ENCODE peak calls at places on chromosomes 12 and 14, in five cellular contexts. L, R, S, G and E are unnamed samples.

GRCh38 chr14:78022059-78022458 is 148.1 kb upstream of the NRXN3 start:
- DNase-seq in L (peak; percentile 33), R (peak; percentile 88), S (no peak), G (peak; percentile 87), E (peak; percentile 75)

GRCh38 chr14:33707751-33708150 is 243.1 kb downstream of the EGLN3 start:
- DNase-seq in L (no peak), R (no peak), S (no peak), G (no peak), E (no peak)

GRCh38 chr14:103207038-103207403 is 83.8 kb downstream of the TNFAIP2 start:
- DNase-seq in L (peak; percentile 82), R (no peak), S (peak; percentile 27), G (peak; percentile 66), E (no peak)

GRCh38 chr12:17108877-17109520 is 503.0 kb upstream of the LMO3 start:
- DNase-seq in L (no peak), R (no peak), S (no peak), G (no peak), E (peak; percentile 38)

GRCh38 chr14:38961136-38961535 is 141.9 kb downstream of the SEC23A start:
- DNase-seq in L (no peak), R (no peak), S (no peak), G (no peak), E (no peak)

GRCh38 chr12:64147860-64148259 is 74.2 kb downstream of the KICS2 start:
- DNase-seq in L (no peak), R (no peak), S (no peak), G (no peak), E (no peak)

GRCh38 chr12:121894633-121895032 is 6.0 kb downstream of the PSMD9 start:
- DNase-seq in L (no peak), R (peak; percentile 55), S (no peak), G (peak; percentile 59), E (peak; percentile 50)

GRCh38 chr14:103744621-103745395 is 29.2 kb downstream of the ZFYVE21 start:
- DNase-seq in L (no peak), R (peak; percentile 59), S (no peak), G (no peak), E (no peak)

DNA sequence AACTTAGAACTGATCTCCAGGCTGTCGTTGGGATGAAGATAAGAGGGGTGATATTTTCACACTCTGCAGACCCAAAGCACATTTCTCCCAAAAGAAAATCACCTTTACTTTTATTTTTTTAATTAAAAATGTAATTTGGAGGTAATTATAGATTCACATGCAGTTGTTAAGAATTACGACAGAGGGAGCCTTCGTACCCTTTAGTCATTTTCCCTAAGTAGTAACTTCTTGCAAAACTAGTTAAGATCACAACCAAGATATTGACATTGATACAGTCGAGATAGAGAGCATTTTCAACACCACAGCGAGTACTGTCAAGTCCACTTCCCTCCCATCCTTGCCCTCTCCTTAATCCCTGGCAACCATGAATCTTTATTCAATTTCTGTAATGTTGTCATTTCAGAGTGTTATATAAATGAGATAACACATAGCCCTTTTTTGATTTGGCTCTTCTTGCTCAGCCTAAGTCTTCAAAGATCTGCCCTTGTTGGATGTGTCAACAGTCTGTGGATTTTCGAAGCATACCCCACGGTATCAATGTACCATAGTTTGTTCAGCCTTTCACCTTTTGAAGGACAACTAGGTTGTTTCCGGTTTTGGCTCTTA is 39.6 kb downstream of the DNAH10 start:
- DNase-seq in L (no peak), R (no peak), S (no peak), G (no peak), E (peak; percentile 55)
- TF ChIP-seq CTCF in L (no peak), R (no peak), S (peak; percentile 52), G (peak; percentile 57), E (peak; percentile 50)

GRCh38 chr14:100669011-100669412 is 57.7 kb upstream of the DLK1 start:
- DNase-seq in L (no peak), R (no peak), S (no peak), G (no peak), E (no peak)
- H3K4me3 ChIP-seq in L (no peak overlapping the region), R (no peak overlapping the region), S (no peak overlapping the region), G (no peak overlapping the region), E (no peak overlapping the region)

DNA sequence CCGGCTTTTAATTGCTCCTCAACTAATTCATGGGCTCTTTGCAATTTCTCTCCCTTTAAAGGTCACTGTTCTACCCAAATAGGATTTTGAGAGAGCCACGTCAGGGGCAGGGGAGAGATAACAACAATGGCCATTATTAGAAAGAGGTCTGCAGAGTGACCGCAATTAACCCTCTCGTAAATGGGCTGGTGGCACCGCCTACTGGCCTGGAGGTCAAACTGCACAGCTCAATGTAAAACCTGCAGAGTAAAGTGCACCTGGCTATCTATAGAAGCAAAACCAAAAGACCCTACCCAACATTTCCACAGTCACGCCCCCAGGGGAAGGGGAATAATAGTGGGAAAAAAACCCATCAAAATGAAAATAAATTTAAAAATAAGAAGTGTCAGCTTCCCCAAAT is 21.6 kb upstream of the CLEC4E start:
- DNase-seq in L (no peak), R (no peak), S (no peak), G (no peak), E (peak; percentile 39)
- TF ChIP-seq CTCF in L (no peak), R (no peak), S (no peak), G (peak; percentile 32), E (peak; percentile 58)

GRCh38 chr12:116121453-116121871 is 156.0 kb downstream of the MED13L start:
- DNase-seq in L (no peak), R (no peak), S (no peak), G (no peak), E (peak; percentile 45)
- H3K4me3 ChIP-seq in L (peak overlapping the region; percentile 38), R (no peak overlapping the region), S (no peak overlapping the region), G (no peak overlapping the region), E (no peak overlapping the region)

GRCh38 chr12:122946690-122947271 is 19.5 kb downstream of the ABCB9 start:
- DNase-seq in L (peak; percentile 87), R (peak; percentile 67), S (peak; percentile 98), G (peak; percentile 31), E (peak; percentile 100)
- TF ChIP-seq CTCF in L (peak; percentile 38), R (peak; percentile 44), S (peak; percentile 64), G (no peak), E (peak; percentile 67)

GRCh38 chr12:57866308-57867019 is 19.9 kb upstream of the CTDSP2 start:
- DNase-seq in L (no peak), R (no peak), S (no peak), G (no peak), E (no peak)

GRCh38 chr12:57864811-57865751 is 18.6 kb upstream of the CTDSP2 start:
- DNase-seq in L (peak; percentile 75), R (no peak), S (peak; percentile 38), G (peak; percentile 67), E (peak; percentile 80)

GRCh38 chr12:57869919-57870318 is 23.4 kb upstream of the CTDSP2 start:
- DNase-seq in L (no peak), R (no peak), S (no peak), G (no peak), E (no peak)

GRCh38 chr12:57868870-57869609 is 22.5 kb upstream of the CTDSP2 start:
- DNase-seq in L (peak; percentile 80), R (peak; percentile 62), S (no peak), G (peak; percentile 66), E (no peak)

DNA sequence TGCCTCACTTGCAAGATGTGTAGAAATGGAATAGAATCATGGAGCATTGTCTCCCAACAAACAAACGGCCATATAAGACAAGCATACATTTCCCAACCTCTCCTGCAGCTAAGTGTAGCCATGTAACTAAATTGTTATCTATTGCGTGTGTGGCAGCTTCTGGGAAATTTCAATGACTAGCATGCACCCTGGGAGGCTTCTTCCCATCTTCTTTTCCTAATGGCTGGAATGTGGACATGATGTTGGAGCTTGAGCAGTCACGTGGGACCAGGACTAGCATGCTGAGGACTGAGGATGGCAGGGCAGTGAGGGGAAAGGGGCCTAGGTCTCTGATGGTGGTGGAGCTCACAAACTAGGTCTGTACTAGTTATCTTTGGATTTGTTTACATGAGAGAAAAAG is 21.7 kb upstream of the CTDSP2 start:
- DNase-seq in L (no peak), R (no peak), S (no peak), G (no peak), E (no peak)
- H3K4me3 ChIP-seq in L (no peak overlapping the region), R (no peak overlapping the region), S (no peak overlapping the region), G (no peak overlapping the region), E (no peak overlapping the region)

GRCh38 chr14:92880851-92881250 is 42.1 kb upstream of the CHGA start:
- DNase-seq in L (no peak), R (peak; percentile 63), S (no peak), G (peak; percentile 69), E (peak; percentile 83)
- TF ChIP-seq CTCF in L (no peak), R (peak; percentile 46), S (peak; percentile 30), G (peak; percentile 59), E (peak; percentile 68)